ENCODE peak calls at places on chromosomes 2 and 18, in ten cellular contexts. E is sigmoid colon, W is transverse colon, T is K562, J is vagina, D is HCT116, A is breast epithelium, G is HepG2, C is suprapubic skin, V is stomach. I is an unnamed sample.
A peak's percentile ranks its signal among the peaks of the same experiment; 100 is the strongest.

GRCh38 chr2:216006164-216006663 is 7.1 kb downstream of the MREG start:
- DNase-seq in A (peak; percentile 83), G (no peak), W (peak; percentile 20), V (no peak), T (peak; percentile 28), C (no peak), E (no peak), J (no peak), D (no peak), I (peak; percentile 49)

GRCh38 chr2:107303964-107304363 is 418.0 kb upstream of the ST6GAL2 start:
- DNase-seq in G (no peak), C (no peak), E (no peak), V (no peak), D (no peak), A (no peak), T (no peak), J (no peak), W (no peak), I (no peak)

GRCh38 chr2:1675633-1676032 is 68.7 kb downstream of the PXDN start:
- DNase-seq in D (peak; percentile 34), J (peak; percentile 67), E (peak; percentile 95), C (peak; percentile 77), W (peak; percentile 25), A (no peak), V (peak; percentile 24), T (no peak), G (no peak), I (peak; percentile 74)

GRCh38 chr2:67268806-67269205 is 128.3 kb upstream of the ETAA1 start:
- DNase-seq in E (no peak), G (no peak), J (no peak), D (no peak), V (no peak), A (no peak), T (no peak), C (no peak), W (no peak), I (no peak)

GRCh38 chr2:224947566-224947965 is 94.7 kb downstream of the DOCK10 start:
- DNase-seq in A (no peak), C (no peak), D (no peak), J (no peak), W (no peak), E (no peak), V (no peak), G (no peak), T (no peak), I (no peak)

GRCh38 chr2:47269316-47270232 is 114.5 kb upstream of the STPG4 start:
- DNase-seq in A (peak; percentile 32), J (no peak), V (peak; percentile 53), E (peak; percentile 82), G (peak; percentile 66), T (no peak), D (peak; percentile 64), W (peak; percentile 69), C (no peak), I (peak; percentile 19)

GRCh38 chr18:61980355-61980754 is 87.5 kb upstream of the RNF152 start:
- DNase-seq in E (no peak), A (no peak), V (no peak), D (no peak), T (no peak), J (no peak), G (no peak), C (no peak), W (no peak), I (no peak)

GRCh38 chr18:44273298-44273697 is 407.4 kb upstream of the SETBP1 start:
- DNase-seq in J (no peak), A (no peak), T (no peak), W (no peak), V (no peak), E (no peak), G (no peak), C (no peak), D (no peak), I (no peak)

GRCh38 chr2:112765251-112765650 is 842 bp upstream of the CKAP2L start:
- DNase-seq in C (no peak), J (no peak), G (no peak), V (no peak), A (no peak), D (no peak), W (no peak), E (no peak), T (no peak), I (no peak)

GRCh38 chr2:231193216-231193615 is 5.2 kb upstream of the ARMC9 start:
- DNase-seq in G (no peak), E (peak; percentile 12), D (no peak), A (no peak), V (no peak), W (no peak), T (no peak), C (no peak), J (no peak), I (no peak)
- TF ChIP-seq POLR2AphosphoS5 in G (no peak), E (no peak), D (no peak), A (no peak), V (no peak), W (no peak), T (no peak), C (no peak), J (no peak), I (no peak)

DNA sequence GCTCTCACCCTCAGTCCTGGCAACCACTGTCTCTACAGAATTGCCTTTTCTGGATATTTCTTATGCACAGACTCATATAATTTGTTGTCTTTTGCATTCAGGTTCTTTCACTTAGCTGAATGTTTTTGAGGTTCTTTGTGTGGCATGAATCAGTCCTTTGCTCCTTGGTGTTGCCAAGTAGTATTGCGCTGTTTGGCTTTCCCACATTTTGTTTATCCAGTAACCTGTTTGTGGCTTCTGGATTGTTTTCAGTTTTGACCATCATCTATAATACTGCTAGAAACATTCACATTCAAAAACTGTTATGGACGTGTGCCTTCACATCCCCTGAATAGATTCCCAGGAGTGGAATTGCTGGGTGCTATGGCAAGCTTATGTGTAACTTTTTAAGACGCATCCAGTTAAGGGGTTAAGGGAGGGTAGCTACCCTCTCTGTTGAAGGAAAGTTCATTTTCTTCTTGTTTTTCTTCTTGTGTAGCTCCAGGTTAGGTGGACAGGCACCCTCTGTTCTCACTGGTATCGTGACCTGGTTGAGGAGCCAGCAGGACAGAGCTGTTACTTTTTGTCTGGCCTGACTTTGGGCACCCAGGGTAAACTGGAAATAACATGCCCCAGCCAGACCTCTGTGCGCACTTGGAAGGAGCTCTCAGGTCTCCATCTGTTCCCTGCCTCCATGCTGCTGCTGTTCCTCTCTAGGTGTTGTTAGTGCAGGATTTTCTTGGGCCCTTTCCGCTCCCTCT is 29.6 kb downstream of the ARHGAP25 start:
- DNase-seq in A (no peak), V (no peak), E (no peak), D (no peak), T (no peak), G (no peak), J (no peak), W (no peak), C (no peak), I (no peak)
- H3K4me1 ChIP-seq in A (peaks cover 4% of the 10 kb centered on the region), V (peaks cover 68% of the 10 kb centered on the region), E (peaks cover 10% of the 10 kb centered on the region), D (no peaks in the 10 kb centered on the region), T (peaks cover 8% of the 10 kb centered on the region), G (no peaks in the 10 kb centered on the region), J (peaks cover 27% of the 10 kb centered on the region), W (peaks cover 13% of the 10 kb centered on the region), C (peaks cover 38% of the 10 kb centered on the region), I (no peaks in the 10 kb centered on the region)

GRCh38 chr2:25362049-25362563 is 20.4 kb upstream of the DNMT3A start:
- DNase-seq in J (no peak), V (peak; percentile 94), E (peak; percentile 96), A (peak; percentile 90), G (peak; percentile 93), C (peak; percentile 96), D (peak; percentile 80), T (peak; percentile 97), W (peak; percentile 94), I (peak; percentile 91)
- TF ChIP-seq POLR2A in J (peak; percentile 62), V (no peak), E (peak; percentile 68), A (no peak), G (peak; percentile 86), C (peak; percentile 31), D (peak; percentile 81), T (peak; percentile 71), W (peak; percentile 78), I (peak; percentile 84)

GRCh38 chr2:136539355-136539754 is 226.0 kb upstream of the THSD7B start:
- DNase-seq in V (no peak), G (no peak), A (no peak), W (no peak), E (no peak), T (no peak), D (no peak), C (no peak), J (no peak), I (no peak)
- TF ChIP-seq POLR2AphosphoS5 in V (no peak), G (no peak), A (no peak), W (no peak), E (no peak), T (no peak), D (no peak), C (no peak), J (no peak), I (no peak)

GRCh38 chr2:42921162-42921550 is 128.8 kb upstream of the HAAO start:
- DNase-seq in G (no peak), V (no peak), D (no peak), J (no peak), C (no peak), A (no peak), E (peak; percentile 58), T (no peak), W (no peak), I (no peak)

GRCh38 chr2:42922293-42922692 is 129.9 kb upstream of the HAAO start:
- DNase-seq in C (no peak), G (no peak), D (no peak), J (no peak), A (no peak), W (no peak), T (no peak), V (no peak), E (peak; percentile 57), I (no peak)

GRCh38 chr2:42922790-42923631 is 130.6 kb upstream of the HAAO start:
- DNase-seq in D (no peak), V (no peak), C (no peak), A (peak; percentile 74), T (no peak), W (no peak), E (peak; percentile 82), J (no peak), G (peak; percentile 42), I (no peak)

GRCh38 chr2:42920446-42921161 is 128.2 kb upstream of the HAAO start:
- DNase-seq in J (no peak), T (no peak), D (no peak), G (no peak), E (peak; percentile 60), A (no peak), W (no peak), C (no peak), V (no peak), I (no peak)

DNA sequence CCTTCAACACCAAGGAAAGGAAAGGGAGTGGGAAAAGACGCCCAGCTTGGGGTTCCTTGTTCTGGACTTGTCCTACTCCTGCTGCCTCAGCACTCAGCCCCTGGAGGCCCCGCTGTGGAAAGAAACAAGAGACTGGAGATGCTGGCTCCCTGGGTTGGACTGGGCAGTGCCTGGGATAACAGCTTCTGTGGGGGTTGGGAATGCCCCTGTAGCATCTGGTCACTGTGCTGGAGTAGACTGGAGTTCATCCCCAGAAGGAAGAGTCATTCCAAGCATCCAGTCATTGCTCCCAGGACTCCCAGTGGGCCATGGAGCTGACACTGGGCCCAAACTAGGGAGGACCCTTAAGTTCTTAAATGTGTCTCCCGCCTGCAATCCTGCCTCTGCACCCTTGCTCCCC is 129.3 kb upstream of the HAAO start:
- DNase-seq in J (no peak), D (no peak), G (no peak), T (no peak), W (no peak), V (no peak), C (no peak), A (no peak), E (peak; percentile 40), I (no peak)
- H3K4me1 ChIP-seq in J (peaks cover 82% of the 10 kb centered on the region), D (peaks cover 4% of the 10 kb centered on the region), G (peaks cover 66% of the 10 kb centered on the region), T (peaks cover 46% of the 10 kb centered on the region), W (peaks cover 40% of the 10 kb centered on the region), V (peaks cover 49% of the 10 kb centered on the region), C (peaks cover 79% of the 10 kb centered on the region), A (peaks cover 42% of the 10 kb centered on the region), E (peaks cover 58% of the 10 kb centered on the region), I (peaks cover 22% of the 10 kb centered on the region)

I was measured in prostate gland.